ENCODE peak calls at places on chromosome 16, in ten cellular contexts. H is HepG2, M is neuronal stem cell, B is K562, R is fibroblast of lung, W is GM23248, P is IMR-90, U is SK-N-SH, C is MM.1S, Q is trophoblast cell. V is an unnamed sample.

GRCh38 chr16:72986011-72986410 is 61.9 kb downstream of the ZFHX3 start:
- DNase-seq in Q (no peak), B (no peak), R (no peak), M (no peak), W (peak), U (no peak), P (no peak), H (no peak), C (no peak), V (no peak)

GRCh38 chr16:13436641-13437423 is 483.1 kb upstream of the ERCC4 start:
- DNase-seq in C (no peak), U (no peak), M (no peak), P (no peak), R (peak), W (no peak), H (peak), B (no peak), Q (no peak), V (peak)

GRCh38 chr16:78737630-78738029 is 638.2 kb downstream of the WWOX start:
- DNase-seq in M (no peak), H (peak), B (no peak), U (no peak), W (no peak), R (no peak), Q (no peak), C (no peak), P (no peak), V (no peak)

GRCh38 chr16:89658221-89658879 is 714 bp downstream of the SPATA33 start:
- DNase-seq in Q (no peak), R (no peak), C (no peak), H (no peak), B (peak), P (no peak), U (peak), W (peak), M (no peak), V (peak)

GRCh38 chr16:85088570-85089214 is 23.6 kb downstream of the CIBAR2 start:
- DNase-seq in C (no peak), B (no peak), U (no peak), H (no peak), R (no peak), Q (no peak), W (no peak), P (no peak), M (no peak), V (no peak)

GRCh38 chr16:77843412-77843811 is 55.0 kb downstream of the VAT1L start:
- DNase-seq in R (peak), W (no peak), H (no peak), M (peak), P (no peak), U (no peak), B (no peak), C (no peak), Q (no peak), V (no peak)

GRCh38 chr16:24729967-24730815 is 740 bp downstream of the TNRC6A start:
- DNase-seq in P (peak), U (peak), W (peak), M (peak), B (peak), R (no peak), Q (no peak), C (peak), H (no peak), V (peak)

GRCh38 chr16:9854665-9855064 is 327.6 kb downstream of the GRIN2A start:
- DNase-seq in U (no peak), B (no peak), Q (no peak), P (no peak), M (no peak), W (peak), C (no peak), H (no peak), R (peak), V (peak)

GRCh38 chr16:23554536-23554935 is 2.6 kb downstream of the EARS2 start:
- DNase-seq in M (no peak), H (no peak), R (no peak), Q (no peak), B (no peak), U (no peak), P (no peak), C (no peak), W (no peak), V (no peak)

GRCh38 chr16:47461598-47462266 is 601 bp downstream of the PHKB start:
- DNase-seq in M (no peak), U (peak), B (peak), C (peak), H (peak), R (peak), Q (peak), W (peak), P (peak), V (peak)

GRCh38 chr16:88358033-88358481 is 24.7 kb upstream of the ZNF469 start:
- DNase-seq in B (no peak), U (peak), R (no peak), M (no peak), Q (no peak), P (no peak), W (no peak), H (no peak), C (no peak), V (no peak)

GRCh38 chr16:29816694-29817441 is 916 bp downstream of the PAGR1 start:
- DNase-seq in B (peak), W (peak), C (peak), R (peak), Q (peak), H (peak), U (peak), M (no peak), P (peak), V (peak)

GRCh38 chr16:19822534-19822933 is 62.1 kb downstream of the GPRC5B start:
- DNase-seq in W (peak), Q (no peak), H (no peak), B (no peak), P (peak), C (no peak), R (peak), M (no peak), U (no peak), V (no peak)

GRCh38 chr16:11485676-11486075 is 101.0 kb downstream of the LITAF start:
- DNase-seq in C (no peak), Q (no peak), H (no peak), R (no peak), M (no peak), U (no peak), B (no peak), W (no peak), P (no peak), V (no peak)

GRCh38 chr16:69833357-69833781 is 71.2 kb downstream of the WWP2 start:
- DNase-seq in B (no peak), W (peak), M (no peak), U (no peak), P (peak), C (no peak), Q (peak), H (no peak), R (no peak), V (no peak)

GRCh38 chr16:15578824-15579223 is 64.1 kb downstream of the MARF1 start:
- DNase-seq in Q (no peak), C (no peak), P (no peak), B (no peak), W (no peak), M (no peak), R (no peak), H (no peak), U (no peak), V (no peak)

GRCh38 chr16:15576960-15577958 is 65.7 kb downstream of the MARF1 start:
- DNase-seq in P (no peak), U (no peak), M (no peak), C (no peak), H (peak), R (no peak), Q (no peak), B (peak), W (no peak), V (no peak)

GRCh38 chr16:15583526-15583925 is 59.4 kb downstream of the MARF1 start:
- DNase-seq in U (no peak), H (no peak), M (no peak), Q (peak), C (no peak), R (no peak), P (no peak), B (no peak), W (no peak), V (no peak)

GRCh38 chr16:15585956-15586355 is 57.0 kb downstream of the MARF1 start:
- DNase-seq in H (no peak), M (no peak), P (no peak), U (no peak), B (no peak), Q (no peak), C (no peak), W (no peak), R (no peak), V (no peak)

DNA sequence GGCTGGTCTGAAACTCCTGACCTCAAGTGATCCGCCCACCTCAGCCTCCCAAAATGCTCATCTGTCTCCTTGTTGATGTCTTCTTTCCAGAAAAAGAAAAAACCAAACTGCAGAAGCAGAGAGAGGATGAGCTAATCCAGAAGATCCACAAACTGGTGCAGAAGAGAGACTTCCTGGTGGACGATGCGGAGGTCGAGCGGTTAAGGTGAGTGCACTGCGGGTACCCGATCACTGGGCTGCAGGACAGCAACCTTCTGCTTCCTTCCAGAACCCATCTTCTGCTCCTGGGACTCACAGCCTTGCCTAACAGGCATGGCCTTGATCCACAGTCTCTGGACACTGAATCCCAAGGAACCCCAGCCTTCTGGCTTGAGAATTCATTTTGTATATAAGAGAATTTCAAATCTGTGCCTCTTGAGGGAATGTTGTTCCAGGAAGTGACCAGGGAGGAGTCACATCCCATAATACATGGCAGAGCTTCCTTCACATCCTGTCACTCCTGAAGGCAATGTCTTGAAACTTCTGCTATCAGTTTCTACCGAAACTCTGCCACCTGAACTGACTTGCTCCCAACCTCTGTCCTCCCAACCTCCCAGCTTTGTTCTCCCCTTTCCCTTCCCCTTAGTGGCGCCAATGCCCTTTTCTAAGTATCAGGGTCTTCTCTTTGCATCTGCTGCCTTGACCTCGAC is 61.7 kb downstream of the MARF1 start:
- DNase-seq in W (no peak), H (no peak), U (no peak), P (no peak), M (no peak), R (no peak), Q (no peak), B (no peak), C (no peak), V (no peak)
- H2AFZ ChIP-seq in W (no peak), H (peak), U (no peak), P (no peak), M (no peak), R (no peak), Q (no peak), B (peak), C (no peak), V (no peak)

GRCh38 chr16:57739756-57740422 is 4.3 kb downstream of the KATNB1 start:
- DNase-seq in W (no peak), M (no peak), C (no peak), B (no peak), Q (no peak), U (no peak), R (no peak), H (no peak), P (no peak), V (no peak)
- H3K27ac ChIP-seq in W (no peak), M (no peak), C (no peak), B (no peak), Q (no peak), U (no peak), R (no peak), H (no peak), P (no peak), V (no peak)

GRCh38 chr16:59880626-59881025 is 1146.5 kb upstream of the GOT2 start:
- DNase-seq in B (no peak), R (peak), M (no peak), H (no peak), Q (no peak), C (no peak), P (no peak), W (no peak), U (no peak), V (no peak)

GRCh38 chr16:59886021-59886420 is 1151.9 kb upstream of the GOT2 start:
- DNase-seq in Q (no peak), M (no peak), P (peak), H (no peak), B (no peak), W (peak), R (peak), U (no peak), C (no peak), V (peak)

GRCh38 chr16:59878999-59879398 is 1144.9 kb upstream of the GOT2 start:
- DNase-seq in H (no peak), R (peak), Q (no peak), P (no peak), M (no peak), U (no peak), B (no peak), C (no peak), W (no peak), V (no peak)

GRCh38 chr16:59878479-59878878 is 1144.4 kb upstream of the GOT2 start:
- DNase-seq in C (no peak), M (no peak), U (no peak), B (no peak), P (peak), Q (no peak), W (peak), H (no peak), R (peak), V (peak)

GRCh38 chr16:59881366-59881765 is 1147.2 kb upstream of the GOT2 start:
- DNase-seq in H (no peak), P (no peak), Q (no peak), U (no peak), C (no peak), B (no peak), W (no peak), M (no peak), R (no peak), V (no peak)
- H2AFZ ChIP-seq in H (no peak), P (no peak), Q (no peak), U (no peak), C (no peak), B (no peak), W (no peak), M (no peak), R (no peak), V (no peak)

GRCh38 chr16:57409065-57409464 is 4.5 kb downstream of the CCL17 start:
- DNase-seq in P (no peak), B (no peak), R (no peak), H (no peak), W (no peak), M (no peak), C (no peak), U (no peak), Q (no peak), V (no peak)

GRCh38 chr16:57412584-57412983 is 8.0 kb downstream of the CCL17 start:
- DNase-seq in U (no peak), P (no peak), R (no peak), B (no peak), W (no peak), M (no peak), Q (no peak), H (no peak), C (no peak), V (no peak)

GRCh38 chr16:57411362-57411976 is 6.9 kb downstream of the CCL17 start:
- DNase-seq in U (no peak), M (no peak), R (no peak), W (no peak), Q (no peak), C (no peak), B (no peak), P (no peak), H (no peak), V (no peak)

GRCh38 chr16:57407521-57408353 is 3.2 kb downstream of the CCL17 start:
- DNase-seq in R (no peak), C (no peak), M (no peak), H (no peak), W (no peak), U (no peak), P (no peak), B (no peak), Q (no peak), V (no peak)

GRCh38 chr16:57409870-57410585 is 5.5 kb downstream of the CCL17 start:
- DNase-seq in H (peak), R (no peak), Q (peak), B (no peak), W (no peak), P (no peak), C (no peak), U (no peak), M (no peak), V (no peak)
- H3K27ac ChIP-seq in H (no peak), R (no peak), Q (no peak), B (no peak), W (no peak), P (no peak), C (no peak), U (no peak), M (no peak), V (no peak)

GRCh38 chr16:81582655-81583441 is 138.2 kb downstream of the CMIP start:
- DNase-seq in H (peak), P (no peak), W (peak), Q (no peak), U (no peak), M (no peak), C (no peak), B (no peak), R (no peak), V (no peak)
- H2AFZ ChIP-seq in H (no peak), P (no peak), W (no peak), Q (no peak), U (no peak), M (no peak), C (no peak), B (no peak), R (no peak), V (no peak)